ENCODE peak calls at places on chromosome 3, in nine cellular contexts. R is NCI-H524; T is NCI-H1930; L is kidney tubule cell; N is non-pigmented ciliary epithelial cell; D is hypothalamus; U is stimulated activated CD8-positive, alpha-beta memory T cell treated with anti-CD3 and anti-CD28 coated beads, Interleukin-12 subunit alpha, Interleukin-12 subunit beta, amount 100 ng/mL, for 4 hours; X is NCI-H1092; Z is T-helper 9 cell. K is an unnamed sample.

GRCh38 chr3:161014997-161015749 is 90.0 kb downstream of the B3GALNT1 start:
- DNase-seq in D (no peak), Z (no peak), L (no peak), T (no peak), U (no peak), X (no peak), R (no peak), N (no peak), K (no peak)

GRCh38 chr3:197175503-197175902 is 122.9 kb downstream of the DLG1 start:
- DNase-seq in R (no peak), D (no peak), L (no peak), T (no peak), U (no peak), Z (no peak), X (no peak), N (no peak), K (no peak)

GRCh38 chr3:99639579-99639978 is 1.2 kb downstream of the COL8A1 start:
- DNase-seq in R (peak; percentile 95), L (no peak), N (no peak), D (no peak), Z (no peak), U (no peak), X (no peak), T (no peak), K (no peak)

GRCh38 chr3:69082805-69083204 is 1.9 kb upstream of the ARL6IP5 start:
- DNase-seq in T (no peak), D (no peak), L (peak; percentile 84), N (peak; percentile 55), X (no peak), R (no peak), Z (peak; percentile 42), U (peak; percentile 58), K (no peak)

GRCh38 chr3:184656991-184657669 is 54.7 kb downstream of the MAGEF1 start:
- DNase-seq in U (no peak), L (peak; percentile 39), D (no peak), X (no peak), Z (no peak), R (peak; percentile 23), N (peak; percentile 87), T (no peak), K (peak; percentile 20)

GRCh38 chr3:144774897-144775296 is 803.3 kb downstream of the DIPK2A start:
- DNase-seq in N (no peak), L (peak; percentile 17), X (no peak), D (no peak), R (no peak), T (no peak), Z (no peak), U (no peak), K (no peak)

GRCh38 chr3:110731148-110731547 is 340.5 kb upstream of the NECTIN3 start:
- DNase-seq in R (no peak), X (no peak), T (no peak), U (no peak), D (no peak), N (no peak), Z (no peak), L (no peak), K (no peak)

GRCh38 chr3:196227629-196228493 is 11.5 kb downstream of the SLC51A start:
- DNase-seq in Z (no peak), D (no peak), R (no peak), N (no peak), L (no peak), T (no peak), X (no peak), U (no peak), K (no peak)

GRCh38 chr3:190586631-190587000 is 72.7 kb downstream of the IL1RAP start:
- DNase-seq in U (no peak), D (no peak), R (no peak), L (peak; percentile 73), T (no peak), X (no peak), Z (no peak), N (no peak), K (no peak)

GRCh38 chr3:46321461-46322104 is 32.3 kb upstream of the CCR2 start:
- DNase-seq in T (no peak), U (no peak), L (no peak), Z (no peak), R (no peak), X (no peak), D (no peak), N (no peak), K (no peak)

GRCh38 chr3:13261104-13261800 is 158.9 kb downstream of the NUP210 start:
- DNase-seq in U (no peak), Z (no peak), N (no peak), R (no peak), D (no peak), X (no peak), T (no peak), L (no peak), K (no peak)

GRCh38 chr3:148924572-148924971 is 59.5 kb downstream of the CPA3 start:
- DNase-seq in T (no peak), U (no peak), N (no peak), Z (no peak), X (no peak), R (no peak), L (no peak), D (no peak), K (no peak)

GRCh38 chr3:176562381-176562780 is 634.9 kb downstream of the TBL1XR1 start:
- DNase-seq in T (no peak), X (no peak), N (no peak), Z (no peak), U (no peak), R (no peak), D (no peak), L (no peak), K (no peak)

GRCh38 chr3:148243609-148244008 is 454.1 kb upstream of the AGTR1 start:
- DNase-seq in Z (no peak), D (no peak), L (no peak), R (no peak), T (no peak), U (no peak), X (no peak), N (no peak), K (no peak)

GRCh38 chr3:166013073-166013679 is 176.0 kb upstream of the BCHE start:
- DNase-seq in T (no peak), U (no peak), X (no peak), Z (no peak), D (no peak), N (peak; percentile 10), R (peak; percentile 64), L (peak; percentile 50), K (no peak)

GRCh38 chr3:71695000-71695482 is 30.2 kb downstream of the EIF4E3 start:
- DNase-seq in Z (no peak), D (peak; percentile 28), X (no peak), T (no peak), U (no peak), L (peak; percentile 61), R (no peak), N (no peak), K (no peak)

GRCh38 chr3:45683417-45684326 is 5.5 kb upstream of the SACM1L start:
- DNase-seq in Z (no peak), T (no peak), D (no peak), U (no peak), R (no peak), N (no peak), L (no peak), X (no peak), K (no peak)

GRCh38 chr3:106183762-106184391 is 315.1 kb upstream of the CBLB start:
- DNase-seq in D (no peak), L (peak; percentile 49), T (no peak), X (no peak), R (no peak), N (peak; percentile 34), U (no peak), Z (no peak), K (no peak)

GRCh38 chr3:120062474-120062873 is 31.8 kb downstream of the GSK3B start:
- DNase-seq in X (no peak), N (no peak), R (no peak), D (no peak), T (no peak), U (no peak), L (no peak), Z (no peak), K (no peak)

GRCh38 chr3:132787616-132788015 is 65.4 kb upstream of the NPHP3 start:
- DNase-seq in X (no peak), U (no peak), T (peak; percentile 28), Z (no peak), D (no peak), R (no peak), L (no peak), N (no peak), K (no peak)

GRCh38 chr3:114608293-114608692 is 314.5 kb downstream of the TIGIT start:
- DNase-seq in R (no peak), L (peak; percentile 89), N (peak; percentile 87), Z (no peak), X (no peak), U (no peak), T (no peak), D (no peak), K (no peak)

GRCh38 chr3:174232658-174233429 is 626.3 kb upstream of the NAALADL2 start:
- DNase-seq in N (no peak), U (no peak), D (no peak), X (no peak), Z (no peak), T (no peak), R (no peak), L (no peak), K (no peak)

GRCh38 chr3:52333869-52334557 is 17.9 kb downstream of the DNAH1 start:
- DNase-seq in U (no peak), R (no peak), T (peak; percentile 1), X (no peak), Z (no peak), N (no peak), L (peak; percentile 82), D (no peak), K (no peak)

GRCh38 chr3:61864886-61865285 is 303.5 kb downstream of the PTPRG start:
- DNase-seq in L (peak; percentile 73), D (no peak), X (no peak), U (no peak), T (no peak), Z (no peak), R (no peak), N (no peak), K (no peak)

GRCh38 chr3:115800489-115801080 is 177.3 kb downstream of the GAP43 start:
- DNase-seq in T (no peak), X (no peak), Z (no peak), R (no peak), D (no peak), U (no peak), L (peak; percentile 80), N (no peak), K (no peak)

GRCh38 chr3:151445283-151446001 is 15.4 kb downstream of the IGSF10 start:
- DNase-seq in U (no peak), N (peak; percentile 26), L (peak; percentile 55), T (no peak), Z (no peak), X (no peak), D (no peak), R (no peak), K (no peak)

GRCh38 chr3:140848675-140849074 is 93.0 kb upstream of the SLC25A36 start:
- DNase-seq in N (no peak), L (no peak), T (no peak), D (no peak), Z (no peak), X (no peak), R (no peak), U (no peak), K (no peak)

GRCh38 chr3:147816770-147817169 is 407.6 kb downstream of the ZIC1 start:
- DNase-seq in T (no peak), N (no peak), X (no peak), L (peak; percentile 31), D (no peak), R (no peak), Z (no peak), U (no peak), K (no peak)

K was measured in NCI-H2227 treated with DMSO at 0.1 percent for 48 hours.